ENCODE peak calls at places on chromosomes 13 and 19, in ten cellular contexts. One of them, this sample, is unnamed.

GRCh38 chr19:9757544-9758501 is 10.7 kb downstream of the ZNF846 start:
- DNase-seq in HTR-8/SVneo: no peak
- DNase-seq in stimulated activated CD8-positive, alpha-beta memory T cell treated with anti-CD3 and anti-CD28 coated beads, Interleukin-4, amount 100 ng/mL, for 24 hours: no peak
- DNase-seq in Caco-2: no peak
- DNase-seq in epithelial cell of esophagus: no peak
- DNase-seq in Caki2: no peak
- DNase-seq in activated gamma-delta T cell treated with Interleukin-2 at 50 U/mL for 16 hours: no peak
- DNase-seq in AG09309: no peak
- DNase-seq in pons: no peak
- DNase-seq in uterus: no peak
- DNase-seq in this sample: no peak

GRCh38 chr13:99614465-99614885 is 113.2 kb downstream of the TM9SF2 start:
- DNase-seq in HTR-8/SVneo: peak
- DNase-seq in stimulated activated CD8-positive, alpha-beta memory T cell treated with anti-CD3 and anti-CD28 coated beads, Interleukin-4, amount 100 ng/mL, for 24 hours: no peak
- DNase-seq in Caco-2: peak
- DNase-seq in epithelial cell of esophagus: peak
- DNase-seq in Caki2: no peak
- DNase-seq in activated gamma-delta T cell treated with Interleukin-2 at 50 U/mL for 16 hours: peak
- DNase-seq in AG09309: no peak
- DNase-seq in pons: peak
- DNase-seq in uterus: no peak
- DNase-seq in this sample: no peak

GRCh38 chr19:23718802-23719201 is 31.8 kb upstream of the ZNF675 start:
- DNase-seq in HTR-8/SVneo: no peak
- DNase-seq in stimulated activated CD8-positive, alpha-beta memory T cell treated with anti-CD3 and anti-CD28 coated beads, Interleukin-4, amount 100 ng/mL, for 24 hours: no peak
- DNase-seq in Caco-2: no peak
- DNase-seq in epithelial cell of esophagus: no peak
- DNase-seq in Caki2: no peak
- DNase-seq in activated gamma-delta T cell treated with Interleukin-2 at 50 U/mL for 16 hours: no peak
- DNase-seq in AG09309: no peak
- DNase-seq in pons: no peak
- DNase-seq in uterus: no peak
- DNase-seq in this sample: no peak

GRCh38 chr19:49560358-49560900 is 19.9 kb downstream of the NOSIP start:
- DNase-seq in HTR-8/SVneo: no peak
- DNase-seq in stimulated activated CD8-positive, alpha-beta memory T cell treated with anti-CD3 and anti-CD28 coated beads, Interleukin-4, amount 100 ng/mL, for 24 hours: no peak
- DNase-seq in Caco-2: no peak
- DNase-seq in epithelial cell of esophagus: no peak
- DNase-seq in Caki2: no peak
- DNase-seq in activated gamma-delta T cell treated with Interleukin-2 at 50 U/mL for 16 hours: peak
- DNase-seq in AG09309: no peak
- DNase-seq in pons: peak
- DNase-seq in uterus: no peak
- DNase-seq in this sample: no peak

GRCh38 chr13:98390086-98390697 is 186.7 kb downstream of the STK24 start:
- DNase-seq in HTR-8/SVneo: no peak
- DNase-seq in stimulated activated CD8-positive, alpha-beta memory T cell treated with anti-CD3 and anti-CD28 coated beads, Interleukin-4, amount 100 ng/mL, for 24 hours: no peak
- DNase-seq in Caco-2: no peak
- DNase-seq in epithelial cell of esophagus: no peak
- DNase-seq in Caki2: no peak
- DNase-seq in activated gamma-delta T cell treated with Interleukin-2 at 50 U/mL for 16 hours: no peak
- DNase-seq in AG09309: no peak
- DNase-seq in pons: no peak
- DNase-seq in uterus: no peak
- DNase-seq in this sample: no peak

GRCh38 chr13:32883501-32883900 is 132.7 kb upstream of the KL start:
- DNase-seq in HTR-8/SVneo: no peak
- DNase-seq in stimulated activated CD8-positive, alpha-beta memory T cell treated with anti-CD3 and anti-CD28 coated beads, Interleukin-4, amount 100 ng/mL, for 24 hours: no peak
- DNase-seq in Caco-2: no peak
- DNase-seq in epithelial cell of esophagus: no peak
- DNase-seq in Caki2: no peak
- DNase-seq in activated gamma-delta T cell treated with Interleukin-2 at 50 U/mL for 16 hours: no peak
- DNase-seq in AG09309: no peak
- DNase-seq in pons: no peak
- DNase-seq in uterus: peak
- DNase-seq in this sample: no peak

GRCh38 chr19:10404888-10405808 is 1.8 kb upstream of the CDC37 start:
- DNase-seq in HTR-8/SVneo: no peak
- DNase-seq in stimulated activated CD8-positive, alpha-beta memory T cell treated with anti-CD3 and anti-CD28 coated beads, Interleukin-4, amount 100 ng/mL, for 24 hours: no peak
- DNase-seq in Caco-2: no peak
- DNase-seq in epithelial cell of esophagus: no peak
- DNase-seq in Caki2: no peak
- DNase-seq in activated gamma-delta T cell treated with Interleukin-2 at 50 U/mL for 16 hours: no peak
- DNase-seq in AG09309: no peak
- DNase-seq in pons: no peak
- DNase-seq in uterus: no peak
- DNase-seq in this sample: no peak

GRCh38 chr19:45507864-45508680 is 793 bp downstream of the VASP start:
- DNase-seq in HTR-8/SVneo: no peak
- DNase-seq in stimulated activated CD8-positive, alpha-beta memory T cell treated with anti-CD3 and anti-CD28 coated beads, Interleukin-4, amount 100 ng/mL, for 24 hours: no peak
- DNase-seq in Caco-2: peak
- DNase-seq in epithelial cell of esophagus: peak
- DNase-seq in Caki2: peak
- DNase-seq in activated gamma-delta T cell treated with Interleukin-2 at 50 U/mL for 16 hours: peak
- DNase-seq in AG09309: no peak
- DNase-seq in pons: no peak
- DNase-seq in uterus: peak
- DNase-seq in this sample: no peak

GRCh38 chr13:46523972-46524737 is 28.8 kb upstream of the LRCH1 start:
- DNase-seq in HTR-8/SVneo: no peak
- DNase-seq in stimulated activated CD8-positive, alpha-beta memory T cell treated with anti-CD3 and anti-CD28 coated beads, Interleukin-4, amount 100 ng/mL, for 24 hours: no peak
- DNase-seq in Caco-2: no peak
- DNase-seq in epithelial cell of esophagus: no peak
- DNase-seq in Caki2: no peak
- DNase-seq in activated gamma-delta T cell treated with Interleukin-2 at 50 U/mL for 16 hours: no peak
- DNase-seq in AG09309: no peak
- DNase-seq in pons: peak
- DNase-seq in uterus: no peak
- DNase-seq in this sample: no peak

GRCh38 chr13:30141773-30142501 is 165.4 kb downstream of the KATNAL1 start:
- DNase-seq in HTR-8/SVneo: no peak
- DNase-seq in stimulated activated CD8-positive, alpha-beta memory T cell treated with anti-CD3 and anti-CD28 coated beads, Interleukin-4, amount 100 ng/mL, for 24 hours: no peak
- DNase-seq in Caco-2: no peak
- DNase-seq in epithelial cell of esophagus: no peak
- DNase-seq in Caki2: no peak
- DNase-seq in activated gamma-delta T cell treated with Interleukin-2 at 50 U/mL for 16 hours: no peak
- DNase-seq in AG09309: no peak
- DNase-seq in pons: no peak
- DNase-seq in uterus: no peak
- DNase-seq in this sample: no peak

This sample was measured in GM19239.